ENCODE peak calls at places on chromosomes 16 and 17, in nine cellular contexts. One of them, this sample, is unnamed. For H3K4me1, the result is how much of the 10 kb centered on the place peaks cover.

GRCh38 chr17:17416007-17416399 is 60.8 kb upstream of the MED9 start:
- DNase-seq in CD8-positive, alpha-beta T cell: no peak
- DNase-seq in psoas muscle: no peak
- DNase-seq in neural progenitor cell: peak
- DNase-seq in lower lobe of right lung: no peak
- DNase-seq in ascending aorta: no peak
- DNase-seq in spleen: no peak
- DNase-seq in hepatocyte: peak
- DNase-seq in cardiac muscle cell: peak
- DNase-seq in this sample: no peak

GRCh38 chr17:987931-988330 is 8.4 kb upstream of the NXN start:
- DNase-seq in CD8-positive, alpha-beta T cell: no peak
- DNase-seq in psoas muscle: no peak
- DNase-seq in neural progenitor cell: no peak
- DNase-seq in lower lobe of right lung: no peak
- DNase-seq in ascending aorta: no peak
- DNase-seq in spleen: no peak
- DNase-seq in hepatocyte: no peak
- DNase-seq in cardiac muscle cell: no peak
- DNase-seq in this sample: no peak

GRCh38 chr17:1010086-1010450 is 13.1 kb downstream of the TIMM22 start:
- DNase-seq in CD8-positive, alpha-beta T cell: no peak
- DNase-seq in psoas muscle: no peak
- DNase-seq in neural progenitor cell: no peak
- DNase-seq in lower lobe of right lung: peak
- DNase-seq in ascending aorta: no peak
- DNase-seq in spleen: peak
- DNase-seq in hepatocyte: no peak
- DNase-seq in cardiac muscle cell: no peak
- DNase-seq in this sample: no peak

GRCh38 chr16:81003610-81004460 is 2.9 kb downstream of the CMC2 start:
- DNase-seq in CD8-positive, alpha-beta T cell: no peak
- DNase-seq in psoas muscle: peak
- DNase-seq in neural progenitor cell: no peak
- DNase-seq in lower lobe of right lung: no peak
- DNase-seq in ascending aorta: no peak
- DNase-seq in spleen: no peak
- DNase-seq in hepatocyte: no peak
- DNase-seq in cardiac muscle cell: no peak
- DNase-seq in this sample: no peak

GRCh38 chr16:1223355-1224214 is 1.5 kb downstream of the TPSG1 start:
- DNase-seq in CD8-positive, alpha-beta T cell: no peak
- DNase-seq in psoas muscle: peak
- DNase-seq in neural progenitor cell: no peak
- DNase-seq in lower lobe of right lung: no peak
- DNase-seq in ascending aorta: no peak
- DNase-seq in spleen: no peak
- DNase-seq in hepatocyte: no peak
- DNase-seq in cardiac muscle cell: no peak
- DNase-seq in this sample: no peak

GRCh38 chr16:57497121-57497520 is 10.8 kb upstream of the DOK4 start:
- DNase-seq in CD8-positive, alpha-beta T cell: no peak
- DNase-seq in psoas muscle: peak
- DNase-seq in neural progenitor cell: no peak
- DNase-seq in lower lobe of right lung: peak
- DNase-seq in ascending aorta: no peak
- DNase-seq in spleen: peak
- DNase-seq in hepatocyte: peak
- DNase-seq in cardiac muscle cell: no peak
- DNase-seq in this sample: no peak

GRCh38 chr17:2124391-2124790 is 69.5 kb downstream of the HIC1 start:
- DNase-seq in CD8-positive, alpha-beta T cell: no peak
- DNase-seq in psoas muscle: no peak
- DNase-seq in neural progenitor cell: no peak
- DNase-seq in lower lobe of right lung: no peak
- DNase-seq in ascending aorta: no peak
- DNase-seq in spleen: no peak
- DNase-seq in hepatocyte: no peak
- DNase-seq in cardiac muscle cell: no peak
- DNase-seq in this sample: no peak

GRCh38 chr17:6610011-6610410 is 30.5 kb downstream of the KIAA0753 start:
- DNase-seq in CD8-positive, alpha-beta T cell: no peak
- DNase-seq in psoas muscle: no peak
- DNase-seq in neural progenitor cell: no peak
- DNase-seq in lower lobe of right lung: no peak
- DNase-seq in ascending aorta: no peak
- DNase-seq in spleen: no peak
- DNase-seq in hepatocyte: no peak
- DNase-seq in cardiac muscle cell: no peak
- DNase-seq in this sample: no peak

GRCh38 chr16:48617711-48618148 is 7.8 kb upstream of the N4BP1 start:
- DNase-seq in CD8-positive, alpha-beta T cell: no peak
- DNase-seq in psoas muscle: no peak
- DNase-seq in neural progenitor cell: no peak
- DNase-seq in lower lobe of right lung: peak
- DNase-seq in ascending aorta: no peak
- DNase-seq in spleen: no peak
- DNase-seq in hepatocyte: no peak
- DNase-seq in cardiac muscle cell: peak
- DNase-seq in this sample: no peak

GRCh38 chr17:57413848-57414651 is 157.7 kb downstream of the MSI2 start:
- DNase-seq in CD8-positive, alpha-beta T cell: no peak
- DNase-seq in psoas muscle: no peak
- DNase-seq in neural progenitor cell: no peak
- DNase-seq in lower lobe of right lung: no peak
- DNase-seq in ascending aorta: no peak
- DNase-seq in spleen: no peak
- DNase-seq in hepatocyte: peak
- DNase-seq in cardiac muscle cell: no peak
- DNase-seq in this sample: no peak

GRCh38 chr16:21028728-21029127 is 121.9 kb downstream of the DNAH3 start:
- DNase-seq in CD8-positive, alpha-beta T cell: no peak
- DNase-seq in psoas muscle: no peak
- DNase-seq in neural progenitor cell: no peak
- DNase-seq in lower lobe of right lung: no peak
- DNase-seq in ascending aorta: no peak
- DNase-seq in spleen: no peak
- DNase-seq in hepatocyte: no peak
- DNase-seq in cardiac muscle cell: no peak
- DNase-seq in this sample: no peak

GRCh38 chr16:68382296-68382718 is 66.0 kb downstream of the SMPD3 start:
- DNase-seq in CD8-positive, alpha-beta T cell: no peak
- DNase-seq in psoas muscle: no peak
- DNase-seq in neural progenitor cell: no peak
- DNase-seq in lower lobe of right lung: peak
- DNase-seq in ascending aorta: no peak
- DNase-seq in spleen: no peak
- DNase-seq in hepatocyte: no peak
- DNase-seq in cardiac muscle cell: no peak
- DNase-seq in this sample: no peak

GRCh38 chr16:67651847-67652246 is 6.9 kb downstream of the CARMIL2 start:
- DNase-seq in CD8-positive, alpha-beta T cell: no peak
- DNase-seq in psoas muscle: no peak
- DNase-seq in neural progenitor cell: no peak
- DNase-seq in lower lobe of right lung: no peak
- DNase-seq in ascending aorta: no peak
- DNase-seq in spleen: no peak
- DNase-seq in hepatocyte: no peak
- DNase-seq in cardiac muscle cell: no peak
- DNase-seq in this sample: no peak

GRCh38 chr17:38703742-38704644 is 1.1 kb upstream of the MLLT6 start:
- DNase-seq in CD8-positive, alpha-beta T cell: peak
- DNase-seq in psoas muscle: peak
- DNase-seq in neural progenitor cell: peak
- DNase-seq in lower lobe of right lung: peak
- DNase-seq in ascending aorta: peak
- DNase-seq in spleen: peak
- DNase-seq in hepatocyte: peak
- DNase-seq in cardiac muscle cell: peak
- DNase-seq in this sample: peak

GRCh38 chr16:57245472-57246113 is 534 bp downstream of the ARL2BP start:
- DNase-seq in CD8-positive, alpha-beta T cell: peak
- DNase-seq in psoas muscle: no peak
- DNase-seq in neural progenitor cell: no peak
- DNase-seq in lower lobe of right lung: peak
- DNase-seq in ascending aorta: peak
- DNase-seq in spleen: no peak
- DNase-seq in hepatocyte: peak
- DNase-seq in cardiac muscle cell: peak
- DNase-seq in this sample: peak

GRCh38 chr16:63289834-63290460 is 1253.7 kb upstream of the CDH8 start:
- DNase-seq in CD8-positive, alpha-beta T cell: no peak
- DNase-seq in psoas muscle: no peak
- DNase-seq in neural progenitor cell: peak
- DNase-seq in lower lobe of right lung: no peak
- DNase-seq in ascending aorta: no peak
- DNase-seq in spleen: peak
- DNase-seq in hepatocyte: peak
- DNase-seq in cardiac muscle cell: peak
- DNase-seq in this sample: peak

GRCh38 chr16:27245276-27246231 is 23.0 kb downstream of the NSMCE1 start:
- DNase-seq in CD8-positive, alpha-beta T cell: no peak
- DNase-seq in psoas muscle: peak
- DNase-seq in neural progenitor cell: no peak
- DNase-seq in lower lobe of right lung: peak
- DNase-seq in ascending aorta: no peak
- DNase-seq in spleen: no peak
- DNase-seq in hepatocyte: no peak
- DNase-seq in cardiac muscle cell: no peak
- DNase-seq in this sample: peak

GRCh38 chr16:26599786-26600107 is 467.0 kb upstream of the C16orf82 start:
- DNase-seq in CD8-positive, alpha-beta T cell: no peak
- DNase-seq in psoas muscle: no peak
- DNase-seq in neural progenitor cell: no peak
- DNase-seq in lower lobe of right lung: no peak
- DNase-seq in ascending aorta: no peak
- DNase-seq in spleen: no peak
- DNase-seq in hepatocyte: no peak
- DNase-seq in cardiac muscle cell: no peak
- DNase-seq in this sample: no peak

GRCh38 chr16:62208934-62209333 is 172.7 kb upstream of the CDH8 start:
- DNase-seq in CD8-positive, alpha-beta T cell: no peak
- DNase-seq in psoas muscle: no peak
- DNase-seq in neural progenitor cell: no peak
- DNase-seq in lower lobe of right lung: no peak
- DNase-seq in ascending aorta: no peak
- DNase-seq in spleen: no peak
- DNase-seq in hepatocyte: no peak
- DNase-seq in cardiac muscle cell: no peak
- DNase-seq in this sample: no peak

GRCh38 chr17:76641501-76641900 is 2.1 kb downstream of the ST6GALNAC1 start:
- DNase-seq in CD8-positive, alpha-beta T cell: no peak
- DNase-seq in psoas muscle: no peak
- DNase-seq in neural progenitor cell: no peak
- DNase-seq in lower lobe of right lung: no peak
- DNase-seq in ascending aorta: no peak
- DNase-seq in spleen: no peak
- DNase-seq in hepatocyte: peak
- DNase-seq in cardiac muscle cell: no peak
- DNase-seq in this sample: no peak

GRCh38 chr16:53817117-53817516 is 113.2 kb downstream of the FTO start:
- DNase-seq in CD8-positive, alpha-beta T cell: no peak
- DNase-seq in psoas muscle: no peak
- DNase-seq in neural progenitor cell: no peak
- DNase-seq in lower lobe of right lung: no peak
- DNase-seq in ascending aorta: no peak
- DNase-seq in spleen: no peak
- DNase-seq in hepatocyte: peak
- DNase-seq in cardiac muscle cell: no peak
- DNase-seq in this sample: no peak

GRCh38 chr17:44828919-44829557 is 1.0 kb downstream of the GJC1 start:
- DNase-seq in CD8-positive, alpha-beta T cell: no peak
- DNase-seq in psoas muscle: no peak
- DNase-seq in neural progenitor cell: no peak
- DNase-seq in lower lobe of right lung: no peak
- DNase-seq in ascending aorta: no peak
- DNase-seq in spleen: no peak
- DNase-seq in hepatocyte: no peak
- DNase-seq in cardiac muscle cell: no peak
- DNase-seq in this sample: no peak

DNA sequence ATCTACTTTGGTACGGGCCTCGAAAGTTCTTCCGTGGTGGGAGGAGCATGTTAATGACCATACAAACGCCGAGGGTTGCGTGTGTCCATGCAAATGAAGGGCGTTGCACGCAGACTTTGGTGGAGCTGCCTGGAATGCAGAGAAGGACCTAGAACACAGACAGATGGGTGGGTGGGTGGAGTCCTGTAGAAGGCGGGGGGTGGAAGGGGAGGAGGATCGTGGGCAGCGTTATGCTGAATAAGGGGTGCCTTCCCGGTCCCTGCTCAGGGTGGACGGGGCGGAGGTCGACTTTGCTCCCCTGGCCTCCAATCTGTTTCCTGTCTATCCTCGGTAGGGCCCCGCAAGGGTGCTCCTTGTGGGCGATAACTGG is 795 bp upstream of the PAQR4 start:
- DNase-seq in CD8-positive, alpha-beta T cell: no peak
- DNase-seq in psoas muscle: no peak
- DNase-seq in neural progenitor cell: no peak
- DNase-seq in lower lobe of right lung: peak
- DNase-seq in ascending aorta: no peak
- DNase-seq in spleen: no peak
- DNase-seq in hepatocyte: no peak
- DNase-seq in cardiac muscle cell: no peak
- DNase-seq in this sample: no peak
- H3K4me1 ChIP-seq in CD8-positive, alpha-beta T cell: half or more
- H3K4me1 ChIP-seq in psoas muscle: under half
- H3K4me1 ChIP-seq in neural progenitor cell: under half
- H3K4me1 ChIP-seq in lower lobe of right lung: half or more
- H3K4me1 ChIP-seq in ascending aorta: under half
- H3K4me1 ChIP-seq in spleen: half or more
- H3K4me1 ChIP-seq in hepatocyte: under half
- H3K4me1 ChIP-seq in cardiac muscle cell: under half
- H3K4me1 ChIP-seq in this sample: under half

GRCh38 chr17:4594406-4595349 is 10.3 kb downstream of the SMTNL2 start:
- DNase-seq in CD8-positive, alpha-beta T cell: peak
- DNase-seq in psoas muscle: peak
- DNase-seq in neural progenitor cell: peak
- DNase-seq in lower lobe of right lung: peak
- DNase-seq in ascending aorta: no peak
- DNase-seq in spleen: no peak
- DNase-seq in hepatocyte: no peak
- DNase-seq in cardiac muscle cell: peak
- DNase-seq in this sample: peak
- TF ChIP-seq CTCF in CD8-positive, alpha-beta T cell: peak
- TF ChIP-seq CTCF in psoas muscle: peak
- TF ChIP-seq CTCF in neural progenitor cell: peak
- TF ChIP-seq CTCF in lower lobe of right lung: peak
- TF ChIP-seq CTCF in ascending aorta: no peak
- TF ChIP-seq CTCF in spleen: peak
- TF ChIP-seq CTCF in hepatocyte: peak
- TF ChIP-seq CTCF in cardiac muscle cell: no peak
- TF ChIP-seq CTCF in this sample: peak

GRCh38 chr16:23294260-23294659 is 7.8 kb upstream of the SCNN1B start:
- DNase-seq in CD8-positive, alpha-beta T cell: no peak
- DNase-seq in psoas muscle: no peak
- DNase-seq in neural progenitor cell: no peak
- DNase-seq in lower lobe of right lung: no peak
- DNase-seq in ascending aorta: no peak
- DNase-seq in spleen: no peak
- DNase-seq in hepatocyte: no peak
- DNase-seq in cardiac muscle cell: no peak
- DNase-seq in this sample: no peak
- H3K4me1 ChIP-seq in CD8-positive, alpha-beta T cell: under half
- H3K4me1 ChIP-seq in psoas muscle: under half
- H3K4me1 ChIP-seq in neural progenitor cell: under half
- H3K4me1 ChIP-seq in lower lobe of right lung: under half
- H3K4me1 ChIP-seq in ascending aorta: under half
- H3K4me1 ChIP-seq in spleen: under half
- H3K4me1 ChIP-seq in hepatocyte: under half
- H3K4me1 ChIP-seq in cardiac muscle cell: under half
- H3K4me1 ChIP-seq in this sample: under half

GRCh38 chr17:48561894-48562810 is 16.0 kb downstream of the HOXB4 start:
- DNase-seq in CD8-positive, alpha-beta T cell: no peak
- DNase-seq in psoas muscle: no peak
- DNase-seq in neural progenitor cell: no peak
- DNase-seq in lower lobe of right lung: no peak
- DNase-seq in ascending aorta: no peak
- DNase-seq in spleen: no peak
- DNase-seq in hepatocyte: no peak
- DNase-seq in cardiac muscle cell: no peak
- DNase-seq in this sample: no peak
- TF ChIP-seq CTCF in CD8-positive, alpha-beta T cell: no peak
- TF ChIP-seq CTCF in psoas muscle: no peak
- TF ChIP-seq CTCF in neural progenitor cell: peak
- TF ChIP-seq CTCF in lower lobe of right lung: peak
- TF ChIP-seq CTCF in ascending aorta: no peak
- TF ChIP-seq CTCF in spleen: no peak
- TF ChIP-seq CTCF in hepatocyte: no peak
- TF ChIP-seq CTCF in cardiac muscle cell: peak
- TF ChIP-seq CTCF in this sample: no peak